ENCODE peak calls at places on chromosomes 7 and 10, in eight cellular contexts. O is CD8-positive, alpha-beta memory T cell; V is AG04450; I is non-pigmented ciliary epithelial cell; H is AG08395; L is H7; U is BE2C; W is GM23248. S is an unnamed sample.

GRCh38 chr10:123109466-123109865 is 26.3 kb upstream of the HMX3 start:
- DNase-seq in O (no peak), V (no peak), I (no peak), H (no peak), L (no peak), U (no peak), W (no peak), S (no peak)

GRCh38 chr10:3624367-3624766 is 160.6 kb downstream of the KLF6 start:
- DNase-seq in O (no peak), V (peak), I (peak), H (no peak), L (no peak), U (no peak), W (peak), S (peak)

GRCh38 chr7:123367508-123368122 is 166.8 kb downstream of the IQUB start:
- DNase-seq in O (no peak), V (no peak), I (no peak), H (peak), L (peak), U (peak), W (peak), S (peak)

GRCh38 chr10:90779573-90779972 is 78.3 kb downstream of the HTR7 start:
- DNase-seq in O (no peak), V (no peak), I (peak), H (no peak), L (no peak), U (peak), W (peak), S (peak)

GRCh38 chr10:115491526-115492140 is 398.5 kb downstream of the ATRNL1 start:
- DNase-seq in O (no peak), V (no peak), I (no peak), H (no peak), L (no peak), U (no peak), W (no peak), S (no peak)

GRCh38 chr10:119644215-119644826 is 6.9 kb upstream of the BAG3 start:
- DNase-seq in O (no peak), V (no peak), I (no peak), H (peak), L (peak), U (peak), W (peak), S (no peak)

GRCh38 chr10:24288581-24288980 is 79.6 kb downstream of the KIAA1217 start:
- DNase-seq in O (no peak), V (no peak), I (no peak), H (no peak), L (no peak), U (no peak), W (no peak), S (no peak)

GRCh38 chr10:50653142-50653541 is 29.4 kb upstream of the SGMS1 start:
- DNase-seq in O (no peak), V (no peak), I (peak), H (peak), L (peak), U (no peak), W (peak), S (peak)

GRCh38 chr7:150406565-150407421 is 27.7 kb downstream of the ZNF775 start:
- DNase-seq in O (no peak), V (no peak), I (no peak), H (no peak), L (peak), U (no peak), W (peak), S (peak)

GRCh38 chr10:80486151-80486692 is 32.1 kb downstream of the TSPAN14 start:
- DNase-seq in O (no peak), V (no peak), I (no peak), H (no peak), L (no peak), U (no peak), W (no peak), S (no peak)

GRCh38 chr7:158475036-158475678 is 112.5 kb downstream of the PTPRN2 start:
- DNase-seq in O (no peak), V (no peak), I (no peak), H (no peak), L (no peak), U (no peak), W (no peak), S (no peak)

GRCh38 chr10:130350996-130351395 is 214.8 kb downstream of the GLRX3 start:
- DNase-seq in O (no peak), V (no peak), I (no peak), H (no peak), L (no peak), U (no peak), W (no peak), S (no peak)

GRCh38 chr10:122516733-122517132 is 43.8 kb upstream of the DMBT1 start:
- DNase-seq in O (no peak), V (no peak), I (no peak), H (no peak), L (no peak), U (peak), W (no peak), S (no peak)

GRCh38 chr7:42350801-42351200 is 113.8 kb upstream of the GLI3 start:
- DNase-seq in O (no peak), V (no peak), I (no peak), H (no peak), L (no peak), U (no peak), W (peak), S (peak)